ENCODE peak calls at places on chromosomes 1 and 21, in five cellular contexts. One of them, this sample, is unnamed.
A peak's percentile ranks its signal among the peaks of the same experiment; 100 is the strongest.

GRCh38 chr21:44331650-44332306 is 7.4 kb downstream of the CFAP410 start:
- DNase-seq in lung: no peak
- DNase-seq in Peyer's patch: no peak
- DNase-seq in brain microvascular endothelial cell: peak; percentile 8
- DNase-seq in tibial artery: no peak
- DNase-seq in this sample: no peak

GRCh38 chr1:201578008-201578888 is 39.3 kb downstream of the NAV1 start:
- DNase-seq in tibial artery: no peak
- DNase-seq in lung: no peak
- DNase-seq in brain microvascular endothelial cell: peak; percentile 27
- DNase-seq in Peyer's patch: no peak
- DNase-seq in this sample: no peak

GRCh38 chr1:96730574-96731298 is 9.2 kb downstream of the PTBP2 start:
- DNase-seq in brain microvascular endothelial cell: no peak
- DNase-seq in tibial artery: no peak
- DNase-seq in lung: no peak
- DNase-seq in Peyer's patch: no peak
- DNase-seq in this sample: no peak

GRCh38 chr21:33762798-33763572 is 120.7 kb downstream of the ITSN1 start:
- DNase-seq in tibial artery: no peak
- DNase-seq in lung: no peak
- DNase-seq in Peyer's patch: no peak
- DNase-seq in brain microvascular endothelial cell: no peak
- DNase-seq in this sample: no peak

GRCh38 chr1:232521660-232522059 is 108.3 kb downstream of the SIPA1L2 start:
- DNase-seq in Peyer's patch: no peak
- DNase-seq in brain microvascular endothelial cell: no peak
- DNase-seq in tibial artery: no peak
- DNase-seq in lung: no peak
- DNase-seq in this sample: no peak

GRCh38 chr1:236608930-236609726 is 4.8 kb upstream of the HEATR1 start:
- DNase-seq in tibial artery: peak; percentile 70
- DNase-seq in lung: peak; percentile 41
- DNase-seq in Peyer's patch: peak; percentile 50
- DNase-seq in brain microvascular endothelial cell: peak; percentile 40
- DNase-seq in this sample: no peak

GRCh38 chr1:234943801-234944402 is 184.7 kb downstream of the TOMM20 start:
- DNase-seq in lung: no peak
- DNase-seq in Peyer's patch: peak; percentile 36
- DNase-seq in tibial artery: peak; percentile 20
- DNase-seq in brain microvascular endothelial cell: no peak
- DNase-seq in this sample: no peak

GRCh38 chr1:82464362-82464931 is 663.7 kb downstream of the ADGRL2 start:
- DNase-seq in brain microvascular endothelial cell: peak; percentile 40
- DNase-seq in lung: peak; percentile 61
- DNase-seq in Peyer's patch: peak; percentile 51
- DNase-seq in tibial artery: no peak
- DNase-seq in this sample: peak; percentile 91

GRCh38 chr1:244779410-244779809 is 56.0 kb upstream of the COX20 start:
- DNase-seq in brain microvascular endothelial cell: no peak
- DNase-seq in tibial artery: no peak
- DNase-seq in lung: no peak
- DNase-seq in Peyer's patch: no peak
- DNase-seq in this sample: no peak

GRCh38 chr1:245872475-245872874 is 634.6 kb downstream of the SMYD3 start:
- DNase-seq in lung: no peak
- DNase-seq in tibial artery: no peak
- DNase-seq in brain microvascular endothelial cell: no peak
- DNase-seq in Peyer's patch: no peak
- DNase-seq in this sample: no peak

GRCh38 chr1:177488722-177489121 is 318.0 kb downstream of the BRINP2 start:
- DNase-seq in Peyer's patch: no peak
- DNase-seq in lung: no peak
- DNase-seq in brain microvascular endothelial cell: no peak
- DNase-seq in tibial artery: no peak
- DNase-seq in this sample: no peak

GRCh38 chr1:65795311-65795710 is 2.6 kb downstream of the PDE4B start:
- DNase-seq in tibial artery: no peak
- DNase-seq in Peyer's patch: no peak
- DNase-seq in brain microvascular endothelial cell: no peak
- DNase-seq in lung: no peak
- DNase-seq in this sample: no peak

GRCh38 chr1:68442006-68442405 is 7.7 kb downstream of the RPE65 start:
- DNase-seq in lung: no peak
- DNase-seq in Peyer's patch: no peak
- DNase-seq in brain microvascular endothelial cell: no peak
- DNase-seq in tibial artery: no peak
- DNase-seq in this sample: no peak

GRCh38 chr1:160748877-160749269 is 9.8 kb downstream of the SLAMF7 start:
- DNase-seq in lung: no peak
- DNase-seq in tibial artery: no peak
- DNase-seq in brain microvascular endothelial cell: no peak
- DNase-seq in Peyer's patch: no peak
- DNase-seq in this sample: no peak

GRCh38 chr1:154478013-154478412 is 24.0 kb upstream of the TDRD10 start:
- DNase-seq in Peyer's patch: peak; percentile 84
- DNase-seq in brain microvascular endothelial cell: no peak
- DNase-seq in tibial artery: no peak
- DNase-seq in lung: no peak
- DNase-seq in this sample: no peak

GRCh38 chr1:235898126-235898525 is 31.4 kb upstream of the LYST start:
- DNase-seq in brain microvascular endothelial cell: no peak
- DNase-seq in lung: no peak
- DNase-seq in Peyer's patch: no peak
- DNase-seq in tibial artery: no peak
- DNase-seq in this sample: no peak

GRCh38 chr21:40255665-40256064 is 388.4 kb downstream of the PCP4 start:
- DNase-seq in lung: no peak
- DNase-seq in tibial artery: no peak
- DNase-seq in Peyer's patch: no peak
- DNase-seq in brain microvascular endothelial cell: no peak
- DNase-seq in this sample: no peak

GRCh38 chr21:43188712-43189151 is 19.9 kb downstream of the CRYAA start:
- DNase-seq in lung: no peak
- DNase-seq in tibial artery: peak; percentile 92
- DNase-seq in brain microvascular endothelial cell: no peak
- DNase-seq in Peyer's patch: peak; percentile 37
- DNase-seq in this sample: no peak

GRCh38 chr1:204151562-204152309 is at the start of gene ETNK2:
- DNase-seq in brain microvascular endothelial cell: no peak
- DNase-seq in tibial artery: peak; percentile 89
- DNase-seq in Peyer's patch: peak; percentile 60
- DNase-seq in lung: peak; percentile 47
- DNase-seq in this sample: peak; percentile 58

GRCh38 chr21:28018741-28019669 is 973.7 kb downstream of the LTN1 start:
- DNase-seq in brain microvascular endothelial cell: no peak
- DNase-seq in lung: no peak
- DNase-seq in tibial artery: no peak
- DNase-seq in Peyer's patch: no peak
- DNase-seq in this sample: peak; percentile 19

GRCh38 chr21:44687671-44688070 is 5.7 kb upstream of the KRTAP12-1 start:
- DNase-seq in brain microvascular endothelial cell: no peak
- DNase-seq in Peyer's patch: no peak
- DNase-seq in tibial artery: no peak
- DNase-seq in lung: peak; percentile 19
- DNase-seq in this sample: no peak

GRCh38 chr1:83927061-83927460 is 71.9 kb downstream of the TTLL7 start:
- DNase-seq in brain microvascular endothelial cell: no peak
- DNase-seq in tibial artery: no peak
- DNase-seq in lung: no peak
- DNase-seq in Peyer's patch: no peak
- DNase-seq in this sample: no peak

GRCh38 chr1:204340137-204340536 is 19.6 kb downstream of the PLEKHA6 start:
- DNase-seq in lung: no peak
- DNase-seq in Peyer's patch: no peak
- DNase-seq in brain microvascular endothelial cell: no peak
- DNase-seq in tibial artery: no peak
- DNase-seq in this sample: no peak

GRCh38 chr21:32270748-32271147 is 8.1 kb downstream of the MIS18A start:
- DNase-seq in brain microvascular endothelial cell: no peak
- DNase-seq in tibial artery: no peak
- DNase-seq in lung: no peak
- DNase-seq in Peyer's patch: no peak
- DNase-seq in this sample: no peak
- H3K36me3 ChIP-seq in brain microvascular endothelial cell: no peaks in the 10 kb centered on the region
- H3K36me3 ChIP-seq in tibial artery: peaks cover 40% of the 10 kb centered on the region
- H3K36me3 ChIP-seq in lung: peaks cover 14% of the 10 kb centered on the region
- H3K36me3 ChIP-seq in Peyer's patch: no peaks in the 10 kb centered on the region
- H3K36me3 ChIP-seq in this sample: no peaks in the 10 kb centered on the region

GRCh38 chr1:164769504-164770148 is 210.6 kb downstream of the PBX1 start:
- DNase-seq in brain microvascular endothelial cell: no peak
- DNase-seq in tibial artery: no peak
- DNase-seq in lung: no peak
- DNase-seq in Peyer's patch: no peak
- DNase-seq in this sample: no peak
- TF ChIP-seq CTCF in brain microvascular endothelial cell: no peak
- TF ChIP-seq CTCF in tibial artery: no peak
- TF ChIP-seq CTCF in lung: no peak
- TF ChIP-seq CTCF in Peyer's patch: no peak
- TF ChIP-seq CTCF in this sample: no peak

DNA sequence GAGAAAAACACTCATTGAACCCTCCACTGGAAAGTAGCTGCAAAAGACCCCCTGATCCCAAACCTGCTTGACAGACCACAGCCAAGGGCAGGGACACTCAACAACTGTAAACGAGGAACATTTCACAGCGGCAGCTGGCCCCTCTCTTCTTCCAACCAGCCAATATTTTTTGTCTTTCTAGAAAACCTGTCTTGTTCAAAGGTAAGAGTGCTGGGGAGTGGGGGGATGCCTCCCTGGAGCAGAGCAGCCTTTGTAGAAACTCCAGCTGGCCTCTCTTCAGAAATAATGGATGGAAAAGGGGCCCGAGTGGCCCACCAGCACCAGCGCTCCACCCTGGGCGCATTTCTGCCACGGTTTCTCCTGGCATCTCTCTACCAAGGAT is 384.0 kb downstream of the RRAGC start:
- DNase-seq in Peyer's patch: no peak
- DNase-seq in brain microvascular endothelial cell: no peak
- DNase-seq in lung: no peak
- DNase-seq in tibial artery: no peak
- DNase-seq in this sample: no peak
- H3K4me3 ChIP-seq in Peyer's patch: peak overlapping the region; percentile 25
- H3K4me3 ChIP-seq in brain microvascular endothelial cell: no peak overlapping the region
- H3K4me3 ChIP-seq in lung: no peak overlapping the region
- H3K4me3 ChIP-seq in tibial artery: no peak overlapping the region
- H3K4me3 ChIP-seq in this sample: no peak overlapping the region

DNA sequence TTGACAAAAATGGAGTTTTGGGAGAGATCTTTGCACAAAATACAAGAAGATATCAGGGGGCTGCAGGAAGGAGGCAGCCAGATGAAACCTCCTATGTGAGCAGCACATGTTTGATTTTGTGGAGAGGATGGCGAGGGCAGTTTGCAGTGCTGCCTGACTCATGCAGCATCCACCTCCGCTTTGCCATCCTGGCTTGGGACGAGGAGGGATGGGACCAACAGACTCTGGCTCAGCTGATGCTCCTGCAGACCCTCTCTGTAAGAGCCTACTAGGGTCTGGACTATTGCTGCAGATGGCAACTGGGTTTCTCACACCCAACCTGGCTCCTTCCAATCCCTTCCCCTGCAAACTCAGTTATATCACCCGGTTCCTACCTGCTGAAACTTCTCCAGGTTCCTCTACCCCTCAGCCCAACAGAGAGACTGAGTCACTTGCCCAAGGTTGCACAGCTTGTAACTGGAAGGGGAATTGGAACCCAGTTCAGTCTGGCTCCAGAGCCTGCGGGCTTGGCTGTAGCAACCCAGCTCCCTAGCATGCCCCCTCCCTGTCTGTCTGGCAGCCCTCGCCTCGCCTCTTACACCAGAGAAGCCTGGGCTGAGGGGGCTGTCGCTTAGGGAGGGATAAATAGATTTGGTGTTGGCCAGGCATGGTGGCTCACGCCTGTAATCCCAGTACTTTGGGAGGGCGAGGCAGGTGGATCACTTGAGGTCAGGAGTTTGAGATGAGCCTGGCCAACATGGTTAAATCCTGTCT is 205.8 kb downstream of the PTPRU start:
- DNase-seq in lung: no peak
- DNase-seq in Peyer's patch: no peak
- DNase-seq in tibial artery: no peak
- DNase-seq in brain microvascular endothelial cell: no peak
- DNase-seq in this sample: no peak
- H3K36me3 ChIP-seq in lung: no peaks in the 10 kb centered on the region
- H3K36me3 ChIP-seq in Peyer's patch: no peaks in the 10 kb centered on the region
- H3K36me3 ChIP-seq in tibial artery: no peaks in the 10 kb centered on the region
- H3K36me3 ChIP-seq in brain microvascular endothelial cell: no peaks in the 10 kb centered on the region
- H3K36me3 ChIP-seq in this sample: no peaks in the 10 kb centered on the region

GRCh38 chr1:231170875-231171274 is 9.0 kb downstream of the TRIM67 start:
- DNase-seq in lung: no peak
- DNase-seq in brain microvascular endothelial cell: no peak
- DNase-seq in Peyer's patch: no peak
- DNase-seq in tibial artery: no peak
- DNase-seq in this sample: no peak
- TF ChIP-seq CTCF in lung: no peak
- TF ChIP-seq CTCF in brain microvascular endothelial cell: peak; percentile 47
- TF ChIP-seq CTCF in Peyer's patch: no peak
- TF ChIP-seq CTCF in tibial artery: no peak
- TF ChIP-seq CTCF in this sample: no peak

DNA sequence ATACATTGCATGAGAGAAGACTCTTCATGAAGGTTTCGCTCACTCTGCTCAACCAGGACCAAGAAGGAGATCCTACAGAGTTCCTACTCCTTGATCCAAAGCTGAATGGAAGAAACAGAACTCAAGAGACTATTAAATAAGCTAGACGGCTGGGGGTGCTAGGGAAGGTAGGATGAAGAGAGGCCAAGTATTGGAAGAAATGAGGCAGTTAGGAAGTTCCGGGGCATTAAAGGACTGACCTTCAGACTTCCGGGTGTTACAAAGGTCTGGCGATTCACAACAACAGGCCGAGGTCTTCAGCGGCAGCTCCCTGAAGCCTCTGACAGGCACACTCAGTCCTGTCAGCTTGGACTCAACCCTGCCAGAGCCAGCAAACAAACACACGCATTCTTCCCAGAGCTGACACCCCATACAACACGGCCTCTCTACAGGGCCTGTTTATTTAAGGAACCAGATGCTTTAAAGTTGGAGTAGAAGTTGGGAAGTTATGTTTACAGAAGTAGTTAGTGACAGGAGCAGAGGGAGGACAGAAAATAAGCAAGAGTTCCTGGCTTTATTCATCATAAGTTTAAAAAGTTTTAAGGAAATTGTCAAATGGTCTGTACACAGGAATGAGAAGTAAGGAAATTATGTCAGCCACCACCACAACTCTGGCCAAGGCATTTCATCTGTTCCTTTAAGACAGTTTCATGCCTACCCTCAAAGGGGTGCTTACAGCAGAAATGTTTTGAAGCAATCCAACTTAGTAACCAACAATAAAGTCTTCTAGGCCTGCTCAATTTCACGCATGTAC is 4.7 kb downstream of the SORT1 start:
- DNase-seq in lung: peak; percentile 71
- DNase-seq in tibial artery: peak; percentile 83
- DNase-seq in brain microvascular endothelial cell: peak; percentile 65
- DNase-seq in Peyer's patch: peak; percentile 83
- DNase-seq in this sample: peak; percentile 48
- H3K4me3 ChIP-seq in lung: no peak overlapping the region
- H3K4me3 ChIP-seq in tibial artery: peak overlapping the region; percentile 69
- H3K4me3 ChIP-seq in brain microvascular endothelial cell: peak overlapping the region; percentile 35
- H3K4me3 ChIP-seq in Peyer's patch: no peak overlapping the region
- H3K4me3 ChIP-seq in this sample: no peak overlapping the region

GRCh38 chr1:35390600-35391494 is 122.3 kb downstream of the ZMYM4 start:
- DNase-seq in lung: no peak
- DNase-seq in tibial artery: no peak
- DNase-seq in brain microvascular endothelial cell: no peak
- DNase-seq in Peyer's patch: no peak
- DNase-seq in this sample: no peak
- H3K36me3 ChIP-seq in lung: peaks cover 22% of the 10 kb centered on the region
- H3K36me3 ChIP-seq in tibial artery: peaks cover 65% of the 10 kb centered on the region
- H3K36me3 ChIP-seq in brain microvascular endothelial cell: peaks cover 30% of the 10 kb centered on the region
- H3K36me3 ChIP-seq in Peyer's patch: no peaks in the 10 kb centered on the region
- H3K36me3 ChIP-seq in this sample: peaks cover 13% of the 10 kb centered on the region